ENCODE peak calls at places on chromosome 20, in four cellular contexts. One of them, this sample, is unnamed.

GRCh38 chr20:24102749-24103148 is 114.2 kb upstream of the GGTLC1 start:
- DNase-seq in K562: no peak
- DNase-seq in HepG2: no peak
- DNase-seq in GM12878: no peak
- DNase-seq in this sample: no peak

GRCh38 chr20:48025661-48026060 is 240.4 kb upstream of the SULF2 start:
- DNase-seq in HepG2: no peak
- DNase-seq in GM12878: no peak
- DNase-seq in K562: no peak
- DNase-seq in this sample: no peak

GRCh38 chr20:2151805-2152727 is 50.4 kb downstream of the STK35 start:
- DNase-seq in HepG2: no peak
- DNase-seq in GM12878: no peak
- DNase-seq in K562: no peak
- DNase-seq in this sample: no peak

GRCh38 chr20:25532015-25532751 is 53.1 kb downstream of the NINL start:
- DNase-seq in GM12878: no peak
- DNase-seq in K562: no peak
- DNase-seq in HepG2: peak; percentile 41
- DNase-seq in this sample: peak; percentile 61

GRCh38 chr20:25750765-25751696 is 54.4 kb upstream of the ZNF337 start:
- DNase-seq in GM12878: peak; percentile 9
- DNase-seq in HepG2: peak; percentile 70
- DNase-seq in K562: peak; percentile 84
- DNase-seq in this sample: peak; percentile 64

GRCh38 chr20:23340524-23340923 is 10.1 kb upstream of the NXT1 start:
- DNase-seq in HepG2: peak; percentile 77
- DNase-seq in GM12878: no peak
- DNase-seq in K562: peak; percentile 19
- DNase-seq in this sample: peak; percentile 80

GRCh38 chr20:48626226-48626937 is 201.4 kb downstream of the PREX1 start:
- DNase-seq in HepG2: no peak
- DNase-seq in K562: no peak
- DNase-seq in GM12878: no peak
- DNase-seq in this sample: no peak

GRCh38 chr20:24472426-24472825 is 3.0 kb downstream of the SYNDIG1 start:
- DNase-seq in K562: no peak
- DNase-seq in HepG2: no peak
- DNase-seq in GM12878: no peak
- DNase-seq in this sample: no peak

GRCh38 chr20:16397053-16397452 is 176.2 kb downstream of the KIF16B start:
- DNase-seq in GM12878: no peak
- DNase-seq in HepG2: no peak
- DNase-seq in K562: no peak
- DNase-seq in this sample: no peak

GRCh38 chr20:58647162-58647813 is 3.8 kb upstream of the STX16 start:
- DNase-seq in K562: peak; percentile 27
- DNase-seq in GM12878: no peak
- DNase-seq in HepG2: no peak
- DNase-seq in this sample: no peak

GRCh38 chr20:45892049-45892816 is 1.1 kb downstream of the CTSA start:
- DNase-seq in HepG2: peak; percentile 44
- DNase-seq in GM12878: no peak
- DNase-seq in K562: peak; percentile 50
- DNase-seq in this sample: peak; percentile 21

GRCh38 chr20:44258226-44258890 is 11.2 kb downstream of the GDAP1L1 start:
- DNase-seq in GM12878: no peak
- DNase-seq in K562: no peak
- DNase-seq in HepG2: no peak
- DNase-seq in this sample: no peak

GRCh38 chr20:55437778-55438417 is 567.4 kb downstream of the CBLN4 start:
- DNase-seq in K562: no peak
- DNase-seq in HepG2: no peak
- DNase-seq in GM12878: no peak
- DNase-seq in this sample: no peak

GRCh38 chr20:19828233-19828632 is 70.2 kb downstream of the RIN2 start:
- DNase-seq in K562: no peak
- DNase-seq in HepG2: peak; percentile 30
- DNase-seq in GM12878: peak; percentile 68
- DNase-seq in this sample: no peak

GRCh38 chr20:58481541-58482021 is 33.6 kb downstream of the APCDD1L start:
- DNase-seq in K562: peak; percentile 84
- DNase-seq in HepG2: peak; percentile 42
- DNase-seq in GM12878: no peak
- DNase-seq in this sample: peak; percentile 91

GRCh38 chr20:9119776-9120175 is 50.9 kb downstream of the PLCB4 start:
- DNase-seq in GM12878: no peak
- DNase-seq in K562: no peak
- DNase-seq in HepG2: no peak
- DNase-seq in this sample: no peak

GRCh38 chr20:53804920-53805894 is 211.6 kb upstream of the ZNF217 start:
- DNase-seq in GM12878: no peak
- DNase-seq in HepG2: no peak
- DNase-seq in K562: no peak
- DNase-seq in this sample: no peak

GRCh38 chr20:20259534-20259933 is 108.4 kb upstream of the INSM1 start:
- DNase-seq in GM12878: no peak
- DNase-seq in HepG2: no peak
- DNase-seq in K562: no peak
- DNase-seq in this sample: no peak

GRCh38 chr20:18524646-18525045 is 16.9 kb downstream of the SEC23B start:
- DNase-seq in K562: no peak
- DNase-seq in HepG2: no peak
- DNase-seq in GM12878: no peak
- DNase-seq in this sample: no peak

GRCh38 chr20:38187512-38187911 is 22.4 kb upstream of the TGM2 start:
- DNase-seq in K562: peak; percentile 37
- DNase-seq in HepG2: peak; percentile 72
- DNase-seq in GM12878: no peak
- DNase-seq in this sample: peak; percentile 81

GRCh38 chr20:2459981-2460751 is 10.4 kb downstream of the SNRPB start:
- DNase-seq in HepG2: no peak
- DNase-seq in GM12878: no peak
- DNase-seq in K562: no peak
- DNase-seq in this sample: no peak

GRCh38 chr20:43949248-43949647 is 34.6 kb downstream of the TOX2 start:
- DNase-seq in HepG2: no peak
- DNase-seq in K562: no peak
- DNase-seq in GM12878: no peak
- DNase-seq in this sample: no peak

GRCh38 chr20:47576516-47577033 is 74.9 kb downstream of the NCOA3 start:
- DNase-seq in HepG2: peak; percentile 97
- DNase-seq in GM12878: peak; percentile 46
- DNase-seq in K562: peak; percentile 81
- DNase-seq in this sample: peak; percentile 54

GRCh38 chr20:38569747-38570519 is 11.1 kb upstream of the ADIG start:
- DNase-seq in HepG2: no peak
- DNase-seq in K562: no peak
- DNase-seq in GM12878: no peak
- DNase-seq in this sample: no peak

DNA sequence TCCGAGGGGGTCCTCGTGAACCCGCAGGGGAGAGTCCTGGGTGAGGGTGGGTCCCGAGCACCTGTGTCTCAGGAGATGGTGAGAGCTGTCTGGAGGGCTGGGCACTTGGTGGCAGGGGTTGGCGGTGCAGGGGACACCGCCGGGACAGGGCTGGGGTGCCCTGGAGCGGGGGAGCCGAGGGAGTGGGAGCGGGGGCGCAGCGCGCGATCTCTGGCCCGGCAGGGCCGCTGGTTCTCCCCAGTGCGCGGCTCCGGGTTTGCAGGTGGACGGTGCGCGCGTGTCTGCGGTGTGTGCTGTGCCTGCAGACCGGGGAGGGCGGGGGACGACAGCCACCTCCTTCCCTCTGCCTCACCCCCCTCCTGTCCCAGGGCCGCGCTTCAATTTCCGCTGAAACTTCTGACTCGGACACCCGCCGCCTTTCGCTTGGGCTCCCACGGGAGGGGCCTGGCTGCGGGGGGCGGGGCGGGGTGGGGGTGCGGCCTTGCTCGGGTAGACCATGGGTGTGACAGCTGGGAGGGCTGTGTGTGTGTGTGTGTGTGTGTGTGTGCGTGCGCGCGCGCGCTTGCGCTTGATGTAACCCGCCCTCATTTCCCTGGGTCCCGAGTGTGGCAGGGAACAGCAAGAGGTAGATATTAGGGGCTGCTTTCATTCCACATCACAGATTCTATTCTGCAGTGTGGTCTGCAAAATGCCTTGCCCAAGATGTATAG is 1.2 kb downstream of the TRIB3 start:
- DNase-seq in K562: peak; percentile 75
- DNase-seq in GM12878: peak; percentile 48
- DNase-seq in HepG2: peak; percentile 85
- DNase-seq in this sample: peak; percentile 56
- TF ChIP-seq EZH2 in K562: no peak
- TF ChIP-seq EZH2 in GM12878: no peak
- TF ChIP-seq EZH2 in HepG2: no peak
- TF ChIP-seq EZH2 in this sample: no peak

GRCh38 chr20:62901891-62902290 is 24.4 kb downstream of the DIDO1 start:
- DNase-seq in K562: no peak
- DNase-seq in GM12878: no peak
- DNase-seq in HepG2: no peak
- DNase-seq in this sample: no peak
- TF ChIP-seq POLR2AphosphoS5 in K562: no peak
- TF ChIP-seq POLR2AphosphoS5 in GM12878: no peak
- TF ChIP-seq POLR2AphosphoS5 in HepG2: no peak
- TF ChIP-seq POLR2AphosphoS5 in this sample: no peak

GRCh38 chr20:6471110-6471647 is 296.3 kb upstream of the BMP2 start:
- DNase-seq in K562: no peak
- DNase-seq in GM12878: no peak
- DNase-seq in HepG2: no peak
- DNase-seq in this sample: no peak

GRCh38 chr20:6469695-6470094 is 297.8 kb upstream of the BMP2 start:
- DNase-seq in HepG2: no peak
- DNase-seq in K562: no peak
- DNase-seq in GM12878: no peak
- DNase-seq in this sample: no peak

GRCh38 chr20:6468751-6469150 is 298.7 kb upstream of the BMP2 start:
- DNase-seq in GM12878: no peak
- DNase-seq in HepG2: no peak
- DNase-seq in K562: no peak
- DNase-seq in this sample: no peak

DNA sequence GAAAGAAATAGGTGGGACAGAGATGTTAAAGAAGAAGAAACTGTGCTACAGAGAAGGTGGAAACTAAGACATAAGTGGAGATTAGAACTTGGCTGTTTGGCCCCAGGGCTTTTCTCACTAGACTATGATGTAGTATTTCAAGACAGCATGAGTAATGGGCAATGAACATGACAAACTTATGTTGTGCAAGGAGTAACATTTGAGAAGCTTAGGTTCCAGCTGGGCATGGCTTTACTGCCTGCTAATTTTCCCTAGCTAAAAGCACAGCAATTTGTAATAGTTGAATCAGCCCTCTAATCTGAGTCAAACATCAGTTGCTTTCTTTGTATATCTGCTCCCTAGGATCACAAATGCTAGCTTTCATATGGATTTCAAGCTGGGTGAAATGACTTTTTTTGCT is 294.3 kb upstream of the BMP2 start:
- DNase-seq in HepG2: no peak
- DNase-seq in K562: no peak
- DNase-seq in GM12878: no peak
- DNase-seq in this sample: no peak
- TF ChIP-seq JUNB in HepG2: no peak
- TF ChIP-seq JUNB in K562: no peak
- TF ChIP-seq JUNB in GM12878: no peak
- TF ChIP-seq JUNB in this sample: no peak

DNA sequence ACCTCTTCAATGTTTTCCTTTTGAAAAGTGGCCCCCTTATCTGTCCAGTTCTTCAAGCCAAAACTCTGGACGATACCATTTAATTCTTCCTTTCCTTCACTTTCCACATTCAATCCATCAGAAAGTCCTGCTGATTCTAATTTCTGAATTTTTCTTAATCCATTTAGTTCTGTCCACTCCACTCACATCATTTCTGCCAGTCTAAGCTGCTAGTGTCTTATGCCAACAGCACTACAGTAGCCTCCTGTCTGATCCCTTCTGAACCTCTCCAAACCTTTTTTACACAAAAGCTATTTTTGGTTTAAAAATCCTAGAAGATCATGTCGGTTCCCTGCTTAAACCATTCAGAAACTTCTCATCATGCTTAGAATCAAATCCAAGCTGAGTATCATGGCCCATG is 24.5 kb upstream of the SNAP25 start:
- DNase-seq in HepG2: no peak
- DNase-seq in GM12878: no peak
- DNase-seq in K562: no peak
- DNase-seq in this sample: no peak
- TF ChIP-seq EZH2 in HepG2: no peak
- TF ChIP-seq EZH2 in GM12878: no peak
- TF ChIP-seq EZH2 in K562: no peak
- TF ChIP-seq EZH2 in this sample: no peak

GRCh38 chr20:33304046-33304445 is 21.0 kb downstream of the BPIFB1 start:
- DNase-seq in K562: no peak
- DNase-seq in HepG2: no peak
- DNase-seq in GM12878: no peak
- DNase-seq in this sample: no peak
- TF ChIP-seq POLR2AphosphoS5 in K562: no peak
- TF ChIP-seq POLR2AphosphoS5 in HepG2: no peak
- TF ChIP-seq POLR2AphosphoS5 in GM12878: no peak
- TF ChIP-seq POLR2AphosphoS5 in this sample: no peak

GRCh38 chr20:49890651-49891361 is 24.5 kb downstream of the SPATA2 start:
- DNase-seq in HepG2: no peak
- DNase-seq in GM12878: no peak
- DNase-seq in K562: peak; percentile 41
- DNase-seq in this sample: peak; percentile 47
- TF ChIP-seq JUNB in HepG2: no peak
- TF ChIP-seq JUNB in GM12878: no peak
- TF ChIP-seq JUNB in K562: no peak
- TF ChIP-seq JUNB in this sample: no peak

GRCh38 chr20:36092424-36093024 is 62.0 kb upstream of the EPB41L1 start:
- DNase-seq in HepG2: no peak
- DNase-seq in K562: peak; percentile 77
- DNase-seq in GM12878: no peak
- DNase-seq in this sample: peak; percentile 68
- TF ChIP-seq EZH2 in HepG2: no peak
- TF ChIP-seq EZH2 in K562: no peak
- TF ChIP-seq EZH2 in GM12878: no peak
- TF ChIP-seq EZH2 in this sample: no peak

GRCh38 chr20:60800185-60800584 is 451.9 kb upstream of the CDH4 start:
- DNase-seq in HepG2: no peak
- DNase-seq in GM12878: no peak
- DNase-seq in K562: no peak
- DNase-seq in this sample: no peak
- TF ChIP-seq POLR2AphosphoS5 in HepG2: no peak
- TF ChIP-seq POLR2AphosphoS5 in GM12878: no peak
- TF ChIP-seq POLR2AphosphoS5 in K562: no peak
- TF ChIP-seq POLR2AphosphoS5 in this sample: no peak

This sample was measured in GM23338.